ENCODE peak calls at places on chromosomes 5 and 9, in four cellular contexts. U is heart right ventricle, W is mesothelial cell of epicardium, K is PC-3. T is an unnamed sample.

GRCh38 chr9:34962530-34962929 is 4.4 kb downstream of the PHF24 start:
- DNase-seq in U (no peak), W (no peak), K (no peak), T (no peak)

GRCh38 chr9:89886281-89886700 is 281.5 kb downstream of the GADD45G start:
- DNase-seq in U (no peak), W (no peak), K (no peak), T (peak; percentile 3)

GRCh38 chr5:72653586-72653985 is 146.4 kb upstream of the ZNF366 start:
- DNase-seq in U (no peak), W (no peak), K (no peak), T (no peak)

GRCh38 chr5:155260798-155261197 is 247.2 kb downstream of the KIF4B start:
- DNase-seq in K (no peak), W (no peak), U (no peak), T (no peak)

GRCh38 chr5:106489004-106489403 is 1181.7 kb downstream of the EFNA5 start:
- DNase-seq in W (no peak), K (peak; percentile 10), U (no peak), T (no peak)

GRCh38 chr5:98128271-98128670 is 645.2 kb upstream of the RGMB start:
- DNase-seq in W (no peak), U (no peak), K (no peak), T (no peak)

GRCh38 chr9:112493738-112494137 is 7.1 kb downstream of the KIAA1958 start:
- DNase-seq in W (no peak), U (no peak), K (peak; percentile 13), T (no peak)

GRCh38 chr5:98570661-98571181 is 202.7 kb upstream of the RGMB start:
- DNase-seq in U (no peak), K (peak; percentile 27), W (no peak), T (no peak)

GRCh38 chr5:145495741-145496140 is 339.4 kb downstream of the PRELID2 start:
- DNase-seq in K (peak; percentile 76), U (no peak), W (no peak), T (no peak)

GRCh38 chr5:133362438-133362837 is 249.9 kb downstream of the FSTL4 start:
- DNase-seq in K (no peak), U (no peak), W (no peak), T (no peak)

GRCh38 chr9:131275332-131276106 is 791 bp downstream of the FAM78A start:
- DNase-seq in W (no peak), U (peak; percentile 71), K (no peak), T (no peak)

GRCh38 chr5:116509483-116510244 is 65.0 kb downstream of the SEMA6A start:
- DNase-seq in U (no peak), W (no peak), K (no peak), T (no peak)

GRCh38 chr5:42570946-42571625 is 147.8 kb downstream of the GHR start:
- DNase-seq in K (peak; percentile 50), W (no peak), U (no peak), T (no peak)

GRCh38 chr9:92563701-92564100 is 27.9 kb upstream of the ECM2 start:
- DNase-seq in W (no peak), U (no peak), K (no peak), T (no peak)

GRCh38 chr5:59042683-59043082 is 459.8 kb downstream of the RAB3C start:
- DNase-seq in W (no peak), U (peak; percentile 43), K (peak; percentile 22), T (no peak)

GRCh38 chr5:16702964-16703363 is 86.2 kb upstream of the RETREG1 start:
- DNase-seq in W (no peak), K (no peak), U (no peak), T (no peak)

GRCh38 chr5:94442971-94443370 is 175.4 kb downstream of the KIAA0825 start:
- DNase-seq in K (peak; percentile 25), U (no peak), W (no peak), T (no peak)

GRCh38 chr5:72612810-72613209 is 105.6 kb upstream of the ZNF366 start:
- DNase-seq in U (no peak), K (peak; percentile 26), W (no peak), T (no peak)

GRCh38 chr9:72667181-72667580 is 145.8 kb downstream of the TMC1 start:
- DNase-seq in W (no peak), K (no peak), U (no peak), T (no peak)

GRCh38 chr5:1771149-1772065 is 28.2 kb downstream of the MRPL36 start:
- DNase-seq in K (no peak), W (no peak), U (no peak), T (no peak)

GRCh38 chr5:11815916-11816315 is 88.3 kb downstream of the CTNND2 start:
- DNase-seq in U (no peak), W (no peak), K (no peak), T (no peak)

GRCh38 chr9:81116340-81117207 is 572.8 kb downstream of the TLE1 start:
- DNase-seq in W (no peak), K (peak; percentile 8), U (no peak), T (no peak)

GRCh38 chr9:2622361-2623045 is 916 bp downstream of the VLDLR start:
- DNase-seq in U (peak; percentile 36), W (peak; percentile 38), K (no peak), T (peak; percentile 18)

GRCh38 chr9:105425817-105426433 is 21.9 kb upstream of the FSD1L start:
- DNase-seq in W (no peak), U (no peak), K (peak; percentile 50), T (no peak)

GRCh38 chr9:121684381-121685145 is 33.1 kb downstream of the DAB2IP start:
- DNase-seq in W (no peak), K (peak; percentile 37), U (peak; percentile 68), T (peak; percentile 38)

DNA sequence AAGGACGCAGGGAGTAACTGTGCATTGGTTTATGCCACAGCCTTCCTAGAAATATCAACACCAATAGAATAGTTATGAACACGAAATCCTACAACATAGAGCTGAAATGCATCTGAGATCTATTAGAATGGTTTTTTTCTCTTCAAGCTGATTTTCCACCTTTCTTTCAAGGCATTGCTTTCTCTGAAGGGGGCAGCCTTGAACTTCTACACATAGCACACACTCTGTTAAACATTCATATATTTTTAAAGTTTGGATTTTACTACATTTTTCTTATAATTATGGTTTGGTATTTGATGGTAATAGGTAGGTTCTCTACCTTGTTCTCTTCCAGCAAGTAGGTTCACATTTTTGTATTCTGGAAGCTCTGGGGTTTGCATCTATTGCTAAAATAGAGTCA is 661.8 kb downstream of the SEMA5A start:
- DNase-seq in U (no peak), W (no peak), K (peak; percentile 29), T (no peak)
- TF ChIP-seq CTCF in U (no peak), W (no peak), K (peak; percentile 61), T (no peak)

GRCh38 chr5:80934751-80935150 is 25.4 kb upstream of the RASGRF2 start:
- DNase-seq in K (no peak), U (no peak), W (no peak), T (no peak)
- TF ChIP-seq CTCF in K (no peak), U (no peak), W (no peak), T (no peak)

GRCh38 chr9:37001461-37001860 is 32.6 kb downstream of the PAX5 start:
- DNase-seq in U (no peak), W (no peak), K (no peak), T (no peak)

GRCh38 chr9:37002413-37003217 is 31.5 kb downstream of the PAX5 start:
- DNase-seq in K (no peak), U (no peak), W (no peak), T (no peak)

GRCh38 chr9:37002036-37002412 is 32.0 kb downstream of the PAX5 start:
- DNase-seq in U (no peak), W (no peak), K (no peak), T (no peak)

GRCh38 chr9:36997414-36997813 is 36.7 kb downstream of the PAX5 start:
- DNase-seq in W (no peak), U (no peak), K (peak; percentile 65), T (no peak)

GRCh38 chr9:36999728-37000333 is 34.2 kb downstream of the PAX5 start:
- DNase-seq in U (no peak), W (no peak), K (no peak), T (no peak)
- TF ChIP-seq CTCF in U (no peak), W (no peak), K (no peak), T (no peak)

GRCh38 chr9:80012557-80013330 is 441.0 kb downstream of the TLE4 start:
- DNase-seq in U (no peak), K (no peak), W (no peak), T (no peak)
- TF ChIP-seq CTCF in U (no peak), K (no peak), W (no peak), T (no peak)

GRCh38 chr9:22100626-22101025 is 91.5 kb upstream of the CDKN2B start:
- DNase-seq in K (no peak), U (no peak), W (no peak), T (no peak)
- TF ChIP-seq CTCF in K (peak; percentile 25), U (no peak), W (peak; percentile 52), T (peak; percentile 41)

DNA sequence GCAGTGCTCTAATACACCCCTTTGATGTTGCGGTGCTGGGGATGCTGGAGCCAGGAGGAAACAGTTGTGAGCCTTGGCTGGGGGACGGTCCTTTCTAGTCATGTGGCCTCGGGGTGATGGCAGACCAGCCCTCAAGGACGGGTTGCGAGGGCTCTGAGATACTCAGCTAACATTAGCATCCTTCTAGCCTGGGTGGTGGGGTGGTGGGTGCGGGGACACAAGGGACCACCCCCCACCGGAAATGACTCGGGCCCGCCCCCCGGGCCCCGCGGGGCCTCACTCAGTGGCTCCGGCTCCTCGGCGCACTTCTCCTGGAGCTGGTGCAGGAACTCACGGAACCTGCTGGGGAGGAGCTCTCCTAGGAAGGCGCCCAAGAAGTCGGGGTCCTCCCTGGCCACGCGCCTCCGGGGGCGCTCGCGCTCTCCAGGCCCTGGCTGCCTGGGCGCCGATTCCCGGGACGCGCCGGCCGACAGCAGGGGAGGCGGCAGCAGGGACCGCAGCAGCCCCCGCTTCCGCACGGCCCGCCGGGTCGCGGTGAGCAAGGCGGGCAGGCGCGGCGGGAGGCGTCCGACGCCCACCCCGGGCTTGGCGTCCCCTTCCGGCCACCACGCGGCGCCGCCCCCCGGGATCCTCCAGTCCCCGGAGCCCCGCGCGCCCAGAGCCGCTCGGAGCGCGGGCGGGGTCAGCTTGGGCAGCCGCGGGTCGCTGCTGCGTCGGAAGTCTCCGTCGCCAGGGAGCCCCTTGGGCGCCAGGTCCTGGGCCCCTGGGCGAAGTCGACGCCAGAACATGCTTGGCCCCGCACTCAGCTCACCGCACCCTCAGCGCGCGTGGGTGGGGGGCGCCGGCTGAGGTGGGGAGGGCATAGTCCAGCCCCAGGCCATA is 873 bp downstream of the C9orf50 start:
- DNase-seq in U (no peak), K (no peak), W (peak; percentile 52), T (peak; percentile 56)
- TF ChIP-seq CTCF in U (no peak), K (no peak), W (no peak), T (peak; percentile 55)

GRCh38 chr9:15178621-15179020 is 128.4 kb downstream of the TTC39B start:
- DNase-seq in W (no peak), K (no peak), U (no peak), T (no peak)
- TF ChIP-seq CTCF in W (no peak), K (no peak), U (no peak), T (no peak)

T was measured in progenitor cell of endocrine pancreas.